ENCODE peak calls at places on chromosomes 1 and 21, in ten cellular contexts. R is breast epithelium, M is cardiac muscle cell, O is stomach, X is tibial artery, Q is astrocyte, W is IMR-90, T is PC-3, A is body of pancreas, I is GM23338. E is an unnamed sample.

GRCh38 chr1:182198006-182198605 is 136.6 kb upstream of the ZNF648 start:
- DNase-seq in R (no peak), M (no peak), O (no peak), X (no peak), Q (no peak), W (no peak), T (peak), A (no peak), I (peak), E (no peak)

GRCh38 chr1:246510147-246511030 is 3.3 kb upstream of the SMYD3 start:
- DNase-seq in R (no peak), M (no peak), O (no peak), X (no peak), Q (no peak), W (no peak), T (no peak), A (no peak), I (no peak), E (no peak)

GRCh38 chr1:177912991-177913390 is 56.9 kb downstream of the SEC16B start:
- DNase-seq in R (no peak), M (no peak), O (peak), X (no peak), Q (no peak), W (no peak), T (peak), A (peak), I (peak), E (no peak)

GRCh38 chr21:43303240-43304178 is 123.4 kb downstream of the SIK1 start:
- DNase-seq in R (no peak), M (no peak), O (no peak), X (no peak), Q (no peak), W (no peak), T (peak), A (no peak), I (no peak), E (no peak)

GRCh38 chr1:92951141-92951582 is 10.1 kb downstream of the DIPK1A start:
- DNase-seq in R (no peak), M (no peak), O (no peak), X (no peak), Q (peak), W (peak), T (peak), A (peak), I (no peak), E (no peak)

GRCh38 chr1:81915937-81916336 is 115.2 kb downstream of the ADGRL2 start:
- DNase-seq in R (no peak), M (no peak), O (no peak), X (no peak), Q (no peak), W (no peak), T (no peak), A (no peak), I (no peak), E (no peak)

GRCh38 chr1:77900687-77901293 is 12.4 kb downstream of the NEXN start:
- DNase-seq in R (no peak), M (peak), O (no peak), X (peak), Q (peak), W (peak), T (peak), A (peak), I (peak), E (no peak)

GRCh38 chr1:39926820-39927219 is 25.1 kb upstream of the MYCL start:
- DNase-seq in R (peak), M (no peak), O (no peak), X (no peak), Q (no peak), W (no peak), T (no peak), A (no peak), I (no peak), E (no peak)

GRCh38 chr1:95086949-95087533 is 14.3 kb upstream of the ALG14 start:
- DNase-seq in R (no peak), M (peak), O (no peak), X (peak), Q (peak), W (peak), T (peak), A (peak), I (peak), E (no peak)

GRCh38 chr1:69305621-69306020 is 262.1 kb upstream of the LRRC7 start:
- DNase-seq in R (no peak), M (no peak), O (no peak), X (no peak), Q (no peak), W (no peak), T (peak), A (no peak), I (peak), E (no peak)

GRCh38 chr1:19074361-19074901 is 118.0 kb upstream of the IFFO2 start:
- DNase-seq in R (peak), M (no peak), O (no peak), X (no peak), Q (peak), W (no peak), T (no peak), A (no peak), I (no peak), E (no peak)

GRCh38 chr21:25298512-25299491 is 308.5 kb downstream of the MRPL39 start:
- DNase-seq in R (no peak), M (no peak), O (no peak), X (no peak), Q (peak), W (no peak), T (no peak), A (no peak), I (no peak), E (no peak)

GRCh38 chr1:222931018-222931417 is 116.2 kb downstream of the DISP1 start:
- DNase-seq in R (no peak), M (no peak), O (no peak), X (no peak), Q (peak), W (peak), T (no peak), A (no peak), I (no peak), E (no peak)

GRCh38 chr1:8937701-8938100 is 8.0 kb upstream of the CA6 start:
- DNase-seq in R (no peak), M (no peak), O (no peak), X (no peak), Q (no peak), W (no peak), T (no peak), A (no peak), I (no peak), E (no peak)

GRCh38 chr1:201559679-201560162 is 20.8 kb downstream of the NAV1 start:
- DNase-seq in R (peak), M (peak), O (peak), X (peak), Q (peak), W (peak), T (peak), A (peak), I (peak), E (peak)

GRCh38 chr1:114274621-114275317 is 121.1 kb upstream of the SYT6 start:
- DNase-seq in R (no peak), M (no peak), O (no peak), X (no peak), Q (no peak), W (no peak), T (no peak), A (no peak), I (no peak), E (no peak)

GRCh38 chr21:29221259-29221744 is 77.4 kb upstream of the BACH1 start:
- DNase-seq in R (no peak), M (no peak), O (no peak), X (no peak), Q (peak), W (peak), T (no peak), A (peak), I (no peak), E (no peak)

GRCh38 chr1:236018885-236019453 is 45.9 kb downstream of the NID1 start:
- DNase-seq in R (peak), M (no peak), O (peak), X (peak), Q (no peak), W (peak), T (no peak), A (peak), I (no peak), E (no peak)

GRCh38 chr1:236023926-236024565 is 40.8 kb downstream of the NID1 start:
- DNase-seq in R (no peak), M (no peak), O (no peak), X (no peak), Q (no peak), W (no peak), T (peak), A (no peak), I (no peak), E (no peak)

GRCh38 chr1:236021424-236022135 is 43.3 kb downstream of the NID1 start:
- DNase-seq in R (no peak), M (peak), O (no peak), X (no peak), Q (peak), W (peak), T (no peak), A (peak), I (no peak), E (no peak)

GRCh38 chr1:236016782-236017400 is 48.0 kb downstream of the NID1 start:
- DNase-seq in R (no peak), M (no peak), O (no peak), X (no peak), Q (peak), W (peak), T (peak), A (no peak), I (no peak), E (no peak)

DNA sequence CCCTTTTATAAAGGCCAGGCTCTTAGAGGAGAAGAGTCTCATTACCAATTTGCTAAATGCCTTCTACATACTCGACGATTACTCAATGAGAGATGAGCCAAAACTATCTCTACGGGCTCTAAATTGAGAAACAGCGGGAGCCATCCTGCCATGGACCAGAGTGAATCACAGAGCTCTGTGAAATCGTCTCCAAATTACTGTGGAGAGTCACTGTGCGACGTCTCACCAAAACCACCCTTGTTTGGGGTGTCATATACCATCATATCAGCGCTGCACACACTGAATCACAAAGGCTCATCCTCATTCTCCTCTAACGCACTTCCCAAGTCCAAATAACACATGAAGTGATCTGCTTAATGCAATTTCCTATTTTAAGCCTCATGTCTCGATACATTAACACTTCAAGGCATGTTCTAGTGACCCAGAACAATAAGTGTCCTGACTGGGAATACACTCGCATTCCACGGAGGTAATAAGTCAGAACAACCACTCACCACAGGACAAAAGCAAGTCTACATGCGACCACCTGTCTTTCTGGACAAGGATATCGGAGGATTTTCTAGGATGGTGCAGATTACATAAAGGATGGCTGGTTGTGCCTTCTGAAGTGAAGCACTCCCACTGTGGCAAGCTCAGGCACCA is 44.4 kb downstream of the NID1 start:
- DNase-seq in R (no peak), M (no peak), O (no peak), X (peak), Q (no peak), W (no peak), T (no peak), A (peak), I (no peak), E (no peak)
- H3K27ac ChIP-seq in R (peak), M (no peak), O (peak), X (no peak), Q (no peak), W (no peak), T (no peak), A (no peak), I (no peak), E (no peak)

DNA sequence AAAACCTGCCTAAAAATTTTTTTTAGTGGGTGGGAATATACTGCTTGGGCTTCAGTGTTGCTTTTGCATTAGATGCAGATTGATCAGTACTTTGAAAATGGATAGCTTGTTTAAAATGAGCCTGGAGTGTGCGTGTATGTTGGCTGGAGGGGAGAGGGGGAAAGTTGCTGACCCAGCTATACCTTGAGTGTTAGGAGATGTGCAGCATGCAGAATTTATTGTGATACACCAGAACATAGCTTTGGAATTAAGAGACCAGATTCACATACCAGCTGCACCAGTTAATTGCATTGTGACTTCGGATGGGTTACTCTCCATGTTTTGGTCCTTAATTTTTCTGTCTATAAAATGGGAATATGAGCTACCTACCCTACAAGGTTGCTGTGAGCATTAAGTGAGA is 60.4 kb downstream of the PRDM2 start:
- DNase-seq in R (no peak), M (no peak), O (no peak), X (no peak), Q (no peak), W (no peak), T (no peak), A (no peak), I (no peak), E (no peak)
- H3K27ac ChIP-seq in R (peak), M (no peak), O (no peak), X (no peak), Q (no peak), W (no peak), T (no peak), A (peak), I (no peak), E (no peak)

GRCh38 chr1:172004671-172005070 is 163.4 kb downstream of the DNM3 start:
- DNase-seq in R (no peak), M (no peak), O (no peak), X (no peak), Q (no peak), W (no peak), T (no peak), A (no peak), I (no peak), E (no peak)

GRCh38 chr1:172003766-172004530 is 162.7 kb downstream of the DNM3 start:
- DNase-seq in R (no peak), M (no peak), O (no peak), X (no peak), Q (peak), W (peak), T (peak), A (no peak), I (no peak), E (no peak)

GRCh38 chr1:172002725-172003345 is 161.5 kb downstream of the DNM3 start:
- DNase-seq in R (no peak), M (peak), O (no peak), X (no peak), Q (peak), W (peak), T (peak), A (peak), I (peak), E (no peak)

GRCh38 chr1:172005856-172006255 is 164.6 kb downstream of the DNM3 start:
- DNase-seq in R (no peak), M (no peak), O (no peak), X (no peak), Q (peak), W (peak), T (peak), A (peak), I (no peak), E (no peak)

GRCh38 chr1:172006660-172007059 is 165.4 kb downstream of the DNM3 start:
- DNase-seq in R (no peak), M (no peak), O (no peak), X (no peak), Q (no peak), W (no peak), T (no peak), A (no peak), I (no peak), E (no peak)
- H3K27ac ChIP-seq in R (no peak), M (no peak), O (no peak), X (no peak), Q (no peak), W (no peak), T (no peak), A (no peak), I (no peak), E (peak)

GRCh38 chr1:24735156-24735618 is 10.1 kb upstream of the CLIC4 start:
- DNase-seq in R (no peak), M (no peak), O (no peak), X (no peak), Q (no peak), W (no peak), T (no peak), A (no peak), I (peak), E (no peak)
- H3K27ac ChIP-seq in R (peak), M (peak), O (peak), X (no peak), Q (no peak), W (peak), T (no peak), A (no peak), I (peak), E (peak)

GRCh38 chr1:41357451-41358151 is 3.6 kb upstream of the FOXO6 start:
- DNase-seq in R (no peak), M (peak), O (no peak), X (no peak), Q (peak), W (no peak), T (no peak), A (no peak), I (peak), E (no peak)
- H3K27ac ChIP-seq in R (peak), M (peak), O (no peak), X (no peak), Q (no peak), W (no peak), T (no peak), A (no peak), I (no peak), E (no peak)

GRCh38 chr1:15902882-15903281 is 55.4 kb downstream of the SPEN start:
- DNase-seq in R (no peak), M (no peak), O (no peak), X (no peak), Q (peak), W (peak), T (peak), A (no peak), I (no peak), E (no peak)

GRCh38 chr1:15911927-15912326 is 64.0 kb downstream of the ZBTB17 start:
- DNase-seq in R (no peak), M (no peak), O (peak), X (no peak), Q (no peak), W (no peak), T (peak), A (peak), I (no peak), E (no peak)

GRCh38 chr1:15911141-15911540 is 63.6 kb downstream of the SPEN start:
- DNase-seq in R (no peak), M (no peak), O (no peak), X (no peak), Q (no peak), W (no peak), T (no peak), A (no peak), I (no peak), E (no peak)

DNA sequence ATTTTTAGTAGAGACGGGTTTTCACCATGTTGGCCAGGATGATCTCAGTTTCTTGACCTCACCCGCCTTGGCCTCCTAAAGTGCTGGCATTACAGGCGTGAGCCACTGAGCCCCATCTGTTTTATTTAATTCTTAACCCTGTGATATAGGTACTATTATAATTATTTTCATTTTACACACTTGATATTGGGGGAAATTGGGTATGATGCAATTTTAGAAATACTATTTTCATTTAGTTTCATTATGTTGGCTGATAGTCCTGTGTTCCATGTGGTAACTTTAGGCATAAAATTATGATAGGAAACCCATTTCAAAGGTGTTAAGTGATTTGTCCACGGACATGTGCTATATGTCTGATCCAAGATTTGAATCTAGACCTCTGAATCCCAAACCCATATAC is 61.1 kb downstream of the SPEN start:
- DNase-seq in R (no peak), M (no peak), O (no peak), X (no peak), Q (no peak), W (no peak), T (no peak), A (no peak), I (no peak), E (no peak)
- H3K27ac ChIP-seq in R (no peak), M (no peak), O (no peak), X (no peak), Q (no peak), W (no peak), T (no peak), A (no peak), I (no peak), E (no peak)

DNA sequence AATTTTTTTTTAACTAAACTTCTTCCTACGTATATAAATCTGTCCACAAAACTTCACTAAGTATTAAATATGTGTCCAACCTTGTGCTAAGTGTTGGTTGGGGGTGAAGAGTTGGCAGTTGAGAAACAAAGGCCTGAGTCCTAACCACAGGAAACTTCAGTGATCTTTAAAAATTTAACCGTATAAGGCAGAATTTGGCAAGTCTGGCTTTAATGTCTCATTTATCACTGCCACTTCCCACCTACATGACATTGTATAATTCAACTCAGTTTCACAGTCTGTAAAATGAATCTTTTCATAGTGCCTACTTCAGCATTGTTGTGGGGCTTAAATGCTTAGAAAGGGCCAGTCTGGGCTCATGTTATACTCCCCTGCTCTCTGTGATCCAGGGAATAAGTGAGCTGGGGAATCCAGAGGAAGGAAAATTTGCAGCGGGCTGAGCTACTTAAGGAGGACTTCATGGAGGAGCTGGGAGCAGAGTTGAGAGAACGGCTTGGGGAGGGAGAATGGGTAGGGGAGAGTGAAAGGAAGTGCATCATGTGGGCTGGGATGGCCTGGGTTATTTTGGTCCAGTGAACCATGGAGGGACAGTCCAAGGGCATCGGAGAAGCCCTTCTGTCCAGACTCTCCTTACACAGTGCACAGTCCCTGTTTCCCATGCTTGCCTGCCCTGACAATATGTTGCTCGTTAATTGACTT is 14.5 kb downstream of the IFNAR2 start:
- DNase-seq in R (no peak), M (no peak), O (no peak), X (no peak), Q (peak), W (no peak), T (no peak), A (no peak), I (no peak), E (no peak)
- H3K27ac ChIP-seq in R (no peak), M (no peak), O (no peak), X (no peak), Q (no peak), W (no peak), T (no peak), A (no peak), I (no peak), E (no peak)

GRCh38 chr1:244065063-244065788 is 14.1 kb downstream of the ZBTB18 start:
- DNase-seq in R (no peak), M (no peak), O (no peak), X (no peak), Q (no peak), W (peak), T (no peak), A (no peak), I (no peak), E (no peak)
- H3K27ac ChIP-seq in R (peak), M (no peak), O (peak), X (no peak), Q (no peak), W (no peak), T (no peak), A (no peak), I (no peak), E (no peak)

DNA sequence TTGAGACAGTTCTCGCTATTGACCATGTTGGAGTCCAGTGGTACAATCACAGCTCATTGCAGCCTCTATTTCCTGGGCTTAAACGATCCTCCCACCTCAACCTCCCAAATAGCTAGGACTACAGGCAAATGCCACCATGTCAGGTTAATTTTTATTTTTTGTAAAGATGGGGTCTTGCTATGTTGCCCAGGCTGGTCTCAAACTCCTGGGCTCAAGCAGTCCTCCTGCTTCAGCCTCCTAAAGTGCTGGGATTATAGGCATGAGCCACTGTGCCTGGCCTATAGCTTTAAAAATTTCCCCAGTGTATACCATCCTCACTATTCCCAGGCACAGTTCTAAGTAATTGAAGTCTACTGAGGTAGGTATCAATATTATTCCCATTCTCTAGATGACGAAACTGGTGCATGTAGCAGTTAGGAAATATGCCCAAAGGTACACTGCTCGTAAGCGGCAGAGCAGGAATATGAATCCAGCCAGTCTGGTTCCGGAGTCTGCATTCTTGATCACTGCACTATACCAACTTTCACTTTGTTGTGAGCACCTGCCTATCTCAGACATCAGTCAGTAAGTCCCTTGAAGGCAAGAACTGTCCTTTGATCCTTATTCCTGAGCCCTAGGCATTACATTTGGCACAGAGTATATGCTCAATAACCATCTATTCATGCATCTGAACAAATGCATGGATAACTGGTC is 11.5 kb upstream of the SRP9 start:
- DNase-seq in R (peak), M (no peak), O (peak), X (no peak), Q (no peak), W (no peak), T (no peak), A (no peak), I (no peak), E (no peak)
- H3K27ac ChIP-seq in R (peak), M (no peak), O (no peak), X (peak), Q (peak), W (peak), T (no peak), A (no peak), I (no peak), E (no peak)